ENCODE peak calls at places on chromosomes 2 and 18, in seven cellular contexts. G is HepG2, A is GM12878, X is SK-N-SH, V is K562, T is GM12892, B is H1. M is an unnamed sample.

GRCh38 chr2:156589381-156590079 is 153.4 kb downstream of the GPD2 start:
- DNase-seq in V (peak; percentile 64), T (peak; percentile 2), A (no peak), G (peak; percentile 31), B (no peak), X (peak; percentile 15), M (no peak)

GRCh38 chr2:206020151-206020550 is 65.8 kb downstream of the INO80D start:
- DNase-seq in T (no peak), G (no peak), B (no peak), X (no peak), V (no peak), A (no peak), M (no peak)

GRCh38 chr2:40106061-40106460 is 327.0 kb upstream of the THUMPD2 start:
- DNase-seq in X (no peak), T (no peak), V (no peak), G (no peak), A (no peak), B (no peak), M (no peak)

GRCh38 chr2:68238955-68239822 is 13.1 kb downstream of the PPP3R1 start:
- DNase-seq in A (no peak), B (no peak), G (no peak), T (no peak), V (no peak), X (no peak), M (no peak)

GRCh38 chr2:2719015-2719414 is 387.9 kb upstream of the MYT1L start:
- DNase-seq in B (no peak), X (no peak), V (no peak), A (no peak), G (no peak), T (no peak), M (no peak)

GRCh38 chr18:11923454-11923853 is 15.3 kb upstream of the MPPE1 start:
- DNase-seq in G (no peak), A (no peak), B (no peak), T (no peak), V (peak; percentile 53), X (no peak), M (no peak)

GRCh38 chr18:77173274-77174030 is 40.9 kb upstream of the MBP start:
- DNase-seq in T (no peak), A (no peak), V (no peak), B (no peak), G (no peak), X (no peak), M (no peak)

GRCh38 chr2:14427982-14428567 is 204.4 kb upstream of the LRATD1 start:
- DNase-seq in G (no peak), B (no peak), X (no peak), T (no peak), A (no peak), V (no peak), M (no peak)

GRCh38 chr2:163771596-163771995 is 35.8 kb upstream of the FIGN start:
- DNase-seq in A (no peak), V (no peak), B (no peak), G (no peak), X (no peak), T (no peak), M (no peak)

GRCh38 chr2:213242653-213243052 is 41.6 kb upstream of the SPAG16 start:
- DNase-seq in X (no peak), A (no peak), T (no peak), V (no peak), G (no peak), B (no peak), M (no peak)

GRCh38 chr18:71808576-71808975 is 735.6 kb downstream of the CBLN2 start:
- DNase-seq in T (no peak), B (no peak), V (no peak), A (no peak), X (no peak), G (no peak), M (no peak)

GRCh38 chr2:121130301-121130850 is 154.6 kb downstream of the TFCP2L1 start:
- DNase-seq in T (no peak), G (no peak), A (no peak), V (no peak), B (no peak), X (peak; percentile 72), M (no peak)

GRCh38 chr2:27182346-27182745 is 29.5 kb upstream of the ATRAID start:
- DNase-seq in B (no peak), T (no peak), G (no peak), X (no peak), V (no peak), A (no peak), M (no peak)

GRCh38 chr18:50285631-50286321 is 1.7 kb downstream of the CXXC1 start:
- DNase-seq in A (no peak), G (no peak), V (no peak), T (no peak), X (no peak), B (no peak), M (no peak)

GRCh38 chr2:134104754-134105153 is 149.1 kb upstream of the MGAT5 start:
- DNase-seq in X (no peak), T (no peak), V (no peak), G (no peak), B (no peak), A (no peak), M (no peak)

GRCh38 chr2:88831792-88832248 is 140.3 kb downstream of the RPIA start:
- DNase-seq in A (no peak), B (peak; percentile 91), T (peak; percentile 29), G (peak; percentile 47), X (peak; percentile 54), V (peak; percentile 75), M (peak; percentile 26)

GRCh38 chr2:154125900-154126299 is 254.2 kb downstream of the GALNT13 start:
- DNase-seq in G (no peak), A (no peak), X (no peak), B (no peak), T (no peak), V (no peak), M (no peak)

GRCh38 chr2:64081046-64081445 is 61.8 kb upstream of the VPS54 start:
- DNase-seq in X (no peak), G (no peak), A (no peak), B (no peak), V (no peak), T (no peak), M (no peak)

GRCh38 chr2:204109681-204110080 is 173.1 kb downstream of the ICOS start:
- DNase-seq in X (no peak), G (no peak), V (no peak), T (no peak), A (no peak), B (no peak), M (no peak)

GRCh38 chr2:151302879-151303278 is 13.4 kb upstream of the NMI start:
- DNase-seq in G (no peak), A (no peak), V (peak; percentile 64), B (no peak), T (no peak), X (no peak), M (no peak)

GRCh38 chr2:23523651-23524260 is 138.8 kb downstream of the KLHL29 start:
- DNase-seq in V (no peak), B (no peak), X (no peak), G (no peak), A (no peak), T (no peak), M (no peak)

GRCh38 chr2:41782306-41783158 is 265.3 kb upstream of the PKDCC start:
- DNase-seq in T (no peak), G (peak; percentile 41), V (peak; percentile 43), X (peak; percentile 55), A (peak; percentile 15), B (no peak), M (peak; percentile 5)

GRCh38 chr2:8121826-8122505 is 559.9 kb upstream of the ID2 start:
- DNase-seq in X (no peak), T (no peak), A (no peak), G (no peak), B (no peak), V (no peak), M (no peak)

GRCh38 chr18:2480536-2480935 is 90.8 kb downstream of the METTL4 start:
- DNase-seq in X (no peak), A (no peak), G (no peak), V (no peak), B (no peak), T (no peak), M (no peak)

GRCh38 chr2:38377501-38378258 is 607 bp upstream of the ATL2 start:
- DNase-seq in V (peak; percentile 34), A (no peak), G (peak; percentile 42), X (no peak), T (no peak), B (no peak), M (no peak)

GRCh38 chr2:170077830-170078569 is 99.9 kb upstream of the MYO3B start:
- DNase-seq in X (no peak), V (no peak), A (no peak), B (no peak), G (no peak), T (no peak), M (no peak)

GRCh38 chr18:46335551-46336059 is 231.4 kb downstream of the HAUS1 start:
- DNase-seq in G (no peak), B (peak; percentile 62), A (no peak), X (peak; percentile 75), T (no peak), V (no peak), M (no peak)

GRCh38 chr18:25805323-25805722 is 285.1 kb downstream of the SS18 start:
- DNase-seq in V (no peak), T (no peak), A (no peak), G (no peak), X (no peak), B (no peak), M (no peak)

GRCh38 chr2:113283704-113284284 is 5.1 kb upstream of the PAX8 start:
- DNase-seq in B (no peak), A (no peak), X (no peak), T (no peak), V (no peak), G (peak; percentile 54), M (no peak)
- TF ChIP-seq POLR2AphosphoS5 in B (no peak), A (no peak), X (peak; percentile 24), T (no peak), V (no peak), G (no peak), M (no peak)

GRCh38 chr2:227460833-227461232 is 11.1 kb upstream of the AGFG1 start:
- DNase-seq in X (no peak), B (no peak), A (no peak), T (no peak), G (no peak), V (no peak), M (no peak)
- TF ChIP-seq TAF1 in X (no peak), B (no peak), A (no peak), T (no peak), G (no peak), V (no peak), M (no peak)

GRCh38 chr18:48139427-48140347 is 209.2 kb upstream of the SMAD2 start:
- DNase-seq in V (no peak), B (no peak), A (no peak), T (no peak), X (peak; percentile 82), G (no peak), M (no peak)
- TF ChIP-seq POLR2AphosphoS5 in V (no peak), B (no peak), A (no peak), T (no peak), X (no peak), G (no peak), M (no peak)

GRCh38 chr2:66775730-66776422 is 341.0 kb downstream of the MEIS1 start:
- DNase-seq in T (no peak), B (no peak), A (no peak), G (no peak), V (no peak), X (no peak), M (no peak)

GRCh38 chr2:66771359-66771978 is 336.5 kb downstream of the MEIS1 start:
- DNase-seq in X (no peak), A (no peak), B (no peak), G (no peak), V (no peak), T (no peak), M (no peak)

GRCh38 chr2:66772618-66773017 is 337.7 kb downstream of the MEIS1 start:
- DNase-seq in B (no peak), G (no peak), V (no peak), A (no peak), T (no peak), X (no peak), M (no peak)
- TF ChIP-seq TAF1 in B (no peak), G (no peak), V (no peak), A (no peak), T (no peak), X (no peak), M (no peak)

M was measured in GM12891.